ENCODE peak calls at places on chromosome 19, in four cellular contexts. O is HCT116, Z is GM12878, G is K562. U is an unnamed sample.

GRCh38 chr19:11480081-11480926 is 542 bp downstream of the ELAVL3 start:
- DNase-seq in O (no peak), Z (no peak), G (peak), U (no peak)

GRCh38 chr19:29450306-29450705 is 75.5 kb upstream of the VSTM2B start:
- DNase-seq in Z (no peak), G (no peak), O (no peak), U (no peak)

GRCh38 chr19:47820410-47820809 is 1.3 kb upstream of the CRX start:
- DNase-seq in Z (no peak), G (no peak), O (no peak), U (no peak)

GRCh38 chr19:38013913-38014575 is 107.0 kb downstream of the SIPA1L3 start:
- DNase-seq in Z (no peak), O (no peak), G (no peak), U (no peak)

GRCh38 chr19:37855098-37855497 is 51.3 kb downstream of the WDR87 start:
- DNase-seq in O (no peak), G (no peak), Z (no peak), U (no peak)

GRCh38 chr19:5001547-5002131 is 32.7 kb downstream of the KDM4B start:
- DNase-seq in O (peak), G (peak), Z (no peak), U (peak)

GRCh38 chr19:7917292-7918061 is 2.7 kb upstream of the SNAPC2 start:
- DNase-seq in G (no peak), Z (no peak), O (no peak), U (no peak)

GRCh38 chr19:11268783-11269267 is 6.5 kb upstream of the DOCK6 start:
- DNase-seq in G (peak), O (no peak), Z (no peak), U (no peak)

GRCh38 chr19:47601180-47601904 is 7.6 kb upstream of the BICRA start:
- DNase-seq in G (no peak), Z (no peak), O (no peak), U (no peak)

GRCh38 chr19:50204811-50205675 is 1.6 kb downstream of the MYH14 start:
- DNase-seq in Z (no peak), G (peak), O (peak), U (no peak)

GRCh38 chr19:15445807-15446376 is 3.9 kb downstream of the WIZ start:
- DNase-seq in G (no peak), O (no peak), Z (no peak), U (no peak)
- TF ChIP-seq SIN3A in G (no peak), O (no peak), Z (no peak), U (no peak)

GRCh38 chr19:40800997-40801377 is 2.0 kb downstream of the EGLN2 start:
- DNase-seq in O (no peak), G (no peak), Z (no peak), U (no peak)
- H3K4me3 ChIP-seq in O (no peak), G (peak), Z (peak), U (peak)

DNA sequence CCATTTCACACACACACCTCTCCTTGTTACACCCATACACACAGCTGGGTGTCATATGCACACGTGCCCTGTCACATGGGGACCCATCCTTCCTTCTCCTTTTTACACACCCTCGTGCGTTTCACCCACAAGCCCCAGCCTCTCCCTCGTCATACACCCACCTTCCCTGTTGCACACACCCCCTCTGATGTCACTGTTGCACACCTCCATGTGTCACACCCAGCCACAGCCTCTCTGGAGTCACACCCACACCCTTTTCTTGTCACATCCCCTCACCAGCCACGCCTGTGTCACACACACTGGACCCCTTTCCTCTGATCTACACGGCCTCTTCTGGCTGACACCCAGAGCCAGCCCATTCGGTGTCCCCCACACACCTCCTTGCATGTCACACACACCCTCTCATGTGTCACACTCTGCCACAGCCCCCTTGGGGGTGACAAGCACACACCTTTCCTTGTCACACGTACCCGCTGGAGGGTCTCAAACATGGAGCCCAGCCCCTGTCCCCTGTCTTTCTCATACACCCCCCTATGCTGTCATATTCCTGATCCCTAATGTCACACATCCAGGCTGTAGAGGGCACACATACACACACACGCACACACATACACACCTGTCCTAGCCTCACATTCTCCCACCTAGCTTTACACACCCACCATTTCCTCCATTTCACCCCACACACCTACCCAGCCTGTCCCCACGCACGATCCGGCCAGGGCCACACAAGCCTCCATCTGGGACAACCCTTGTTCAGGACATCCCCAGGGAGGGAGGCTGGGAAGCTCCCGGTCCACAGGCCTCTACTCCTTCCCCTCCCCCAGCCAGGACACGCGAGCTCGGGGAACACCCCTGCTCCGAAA is 1.4 kb downstream of the NOVA2 start:
- DNase-seq in O (no peak), Z (no peak), G (peak), U (no peak)
- TF ChIP-seq REST in O (no peak), Z (no peak), G (no peak), U (no peak)

GRCh38 chr19:40321076-40321475 is 27.1 kb downstream of the C19orf47 start:
- DNase-seq in Z (no peak), G (no peak), O (no peak), U (no peak)
- TF ChIP-seq SIN3A in Z (no peak), G (no peak), O (no peak), U (no peak)

U was measured in Panc1.